ENCODE peak calls at places on chromosomes 7 and 10, in seven cellular contexts. K, P, C, H, W, N and V are unnamed samples.

GRCh38 chr7:31065840-31066239 is 13.7 kb downstream of the ADCYAP1R1 start:
- DNase-seq in K (no peak), P (no peak), C (no peak), H (no peak), W (no peak), N (no peak), V (no peak)

GRCh38 chr10:35470535-35470934 is 134.2 kb downstream of the CCNY start:
- DNase-seq in K (no peak), P (no peak), C (no peak), H (no peak), W (no peak), N (no peak), V (no peak)

GRCh38 chr7:109751241-109751640 is 1181.6 kb downstream of the DNAJB9 start:
- DNase-seq in K (no peak), P (no peak), C (peak; percentile 41), H (no peak), W (no peak), N (no peak), V (peak; percentile 48)

GRCh38 chr10:124688889-124689670 is 55.1 kb downstream of the FAM53B start:
- DNase-seq in K (no peak), P (no peak), C (peak; percentile 81), H (no peak), W (no peak), N (no peak), V (no peak)

GRCh38 chr10:132506711-132507466 is 30.7 kb upstream of the INPP5A start:
- DNase-seq in K (no peak), P (no peak), C (no peak), H (peak; percentile 60), W (no peak), N (peak; percentile 14), V (peak; percentile 11)

GRCh38 chr7:41582116-41582515 is 120.8 kb downstream of the INHBA start:
- DNase-seq in K (no peak), P (no peak), C (peak; percentile 15), H (peak; percentile 36), W (no peak), N (no peak), V (no peak)

GRCh38 chr10:10872035-10872673 is 145.5 kb upstream of the CELF2 start:
- DNase-seq in K (no peak), P (no peak), C (peak; percentile 81), H (peak; percentile 98), W (no peak), N (no peak), V (no peak)

GRCh38 chr10:14654821-14655382 is 119.8 kb downstream of the FAM107B start:
- DNase-seq in K (no peak), P (no peak), C (no peak), H (no peak), W (no peak), N (no peak), V (no peak)

GRCh38 chr7:76155938-76156337 is 45.8 kb upstream of the SRRM3 start:
- DNase-seq in K (no peak), P (no peak), C (peak; percentile 58), H (no peak), W (peak; percentile 89), N (no peak), V (no peak)

GRCh38 chr7:28041508-28042314 is 138.9 kb downstream of the JAZF1 start:
- DNase-seq in K (no peak), P (no peak), C (peak; percentile 42), H (peak; percentile 92), W (no peak), N (no peak), V (peak; percentile 77)

GRCh38 chr7:110442386-110442837 is 648.5 kb upstream of the LRRN3 start:
- DNase-seq in K (no peak), P (peak; percentile 46), C (peak; percentile 67), H (no peak), W (peak; percentile 54), N (peak; percentile 73), V (peak; percentile 61)

GRCh38 chr7:157371296-157371695 is 34.5 kb downstream of the DNAJB6 start:
- DNase-seq in K (no peak), P (no peak), C (no peak), H (no peak), W (no peak), N (no peak), V (no peak)

GRCh38 chr10:58393317-58393716 is 8.1 kb downstream of the TFAM start:
- DNase-seq in K (no peak), P (no peak), C (no peak), H (no peak), W (no peak), N (no peak), V (peak; percentile 30)

GRCh38 chr10:43338117-43338516 is 33.3 kb upstream of the FXYD4 start:
- DNase-seq in K (no peak), P (no peak), C (no peak), H (no peak), W (no peak), N (peak; percentile 62), V (no peak)

GRCh38 chr10:47057471-47057870 is 146.2 kb downstream of the PTPN20 start:
- DNase-seq in K (no peak), P (no peak), C (no peak), H (no peak), W (no peak), N (no peak), V (no peak)

GRCh38 chr7:48742046-48742445 is 182.3 kb upstream of the CDC14C start:
- DNase-seq in K (no peak), P (no peak), C (no peak), H (no peak), W (no peak), N (no peak), V (no peak)

GRCh38 chr7:140649566-140650205 is 9.1 kb upstream of the DENND2A start:
- DNase-seq in K (no peak), P (no peak), C (peak; percentile 64), H (peak; percentile 34), W (no peak), N (no peak), V (peak; percentile 53)

GRCh38 chr7:16592395-16592794 is 53.2 kb downstream of the ANKMY2 start:
- DNase-seq in K (no peak), P (no peak), C (no peak), H (no peak), W (no peak), N (no peak), V (no peak)

GRCh38 chr7:106065560-106066500 is 46.3 kb downstream of the SYPL1 start:
- DNase-seq in K (no peak), P (no peak), C (peak; percentile 43), H (no peak), W (no peak), N (no peak), V (peak; percentile 87)

GRCh38 chr10:6759961-6760360 is 179.9 kb upstream of the PRKCQ start:
- DNase-seq in K (no peak), P (no peak), C (no peak), H (no peak), W (no peak), N (no peak), V (no peak)

GRCh38 chr10:72332423-72333110 is 22.2 kb downstream of the DNAJB12 start:
- DNase-seq in K (no peak), P (no peak), C (no peak), H (no peak), W (no peak), N (no peak), V (no peak)

GRCh38 chr10:19683326-19683725 is 132.9 kb upstream of the PLXDC2 start:
- DNase-seq in K (no peak), P (no peak), C (no peak), H (peak; percentile 18), W (no peak), N (no peak), V (no peak)

GRCh38 chr10:11209810-11210141 is 192.1 kb downstream of the CELF2 start:
- DNase-seq in K (no peak), P (no peak), C (no peak), H (no peak), W (no peak), N (no peak), V (no peak)

GRCh38 chr10:124602646-124603365 is 141.2 kb downstream of the LHPP start:
- DNase-seq in K (no peak), P (no peak), C (no peak), H (no peak), W (no peak), N (no peak), V (no peak)

GRCh38 chr7:106036004-106036403 is 72.9 kb downstream of the CDHR3 start:
- DNase-seq in K (no peak), P (no peak), C (no peak), H (no peak), W (no peak), N (no peak), V (no peak)

GRCh38 chr7:157764193-157764592 is 427.4 kb downstream of the DNAJB6 start:
- DNase-seq in K (no peak), P (no peak), C (no peak), H (no peak), W (no peak), N (no peak), V (no peak)

GRCh38 chr10:4331150-4331549 is 494.9 kb upstream of the AKR1E2 start:
- DNase-seq in K (no peak), P (no peak), C (peak; percentile 45), H (no peak), W (no peak), N (no peak), V (peak; percentile 49)

GRCh38 chr7:2355079-2356008 is 717 bp downstream of the EIF3B start:
- DNase-seq in K (no peak), P (no peak), C (no peak), H (no peak), W (peak; percentile 26), N (no peak), V (no peak)

GRCh38 chr7:74013539-74014272 is 14.3 kb upstream of the ELN start:
- DNase-seq in K (no peak), P (no peak), C (no peak), H (no peak), W (no peak), N (no peak), V (no peak)

GRCh38 chr7:44279731-44280505 is 45.5 kb downstream of the CAMK2B start:
- DNase-seq in K (no peak), P (no peak), C (no peak), H (no peak), W (no peak), N (peak; percentile 14), V (no peak)

GRCh38 chr7:142468871-142469652 is 211.2 kb upstream of the PRSS58 start:
- DNase-seq in K (no peak), P (no peak), C (no peak), H (no peak), W (peak; percentile 47), N (peak; percentile 12), V (no peak)

GRCh38 chr7:2013381-2014311 is 219.1 kb downstream of the MAD1L1 start:
- DNase-seq in K (no peak), P (no peak), C (no peak), H (no peak), W (no peak), N (no peak), V (no peak)

GRCh38 chr10:124307531-124308350 is 111.0 kb downstream of the OAT start:
- DNase-seq in K (no peak), P (no peak), C (no peak), H (no peak), W (no peak), N (no peak), V (no peak)

GRCh38 chr7:106073701-106074100 is 38.4 kb downstream of the SYPL1 start:
- DNase-seq in K (no peak), P (no peak), C (no peak), H (no peak), W (no peak), N (no peak), V (no peak)

GRCh38 chr7:90111-91063 is 102.0 kb upstream of the FAM20C start:
- DNase-seq in K (no peak), P (no peak), C (peak; percentile 35), H (peak; percentile 49), W (no peak), N (no peak), V (peak; percentile 14)

GRCh38 chr10:88114368-88114767 is 250.9 kb downstream of the PTEN start:
- DNase-seq in K (no peak), P (peak; percentile 75), C (peak; percentile 39), H (no peak), W (peak; percentile 82), N (peak; percentile 73), V (no peak)

GRCh38 chr10:114271779-114272167 is 32.7 kb downstream of the VWA2 start:
- DNase-seq in K (no peak), P (no peak), C (peak; percentile 99), H (peak; percentile 98), W (no peak), N (no peak), V (peak; percentile 91)

GRCh38 chr10:68900427-68901105 is 549 bp upstream of the DDX50 start:
- DNase-seq in K (no peak), P (peak; percentile 65), C (peak; percentile 54), H (peak; percentile 79), W (no peak), N (no peak), V (no peak)